ENCODE peak calls at places on chromosomes 2 and 18, in five cellular contexts. K is SK-N-SH, S is K562, Z is HepG2, G is GM12878. H is an unnamed sample.

GRCh38 chr2:212686285-212686895 is 147.8 kb upstream of the ERBB4 start:
- DNase-seq in K (peak; percentile 53), S (peak; percentile 20), Z (peak; percentile 49), G (peak; percentile 60), H (peak; percentile 73)

GRCh38 chr18:26470011-26470637 is 78.2 kb downstream of the KCTD1 start:
- DNase-seq in K (no peak), S (no peak), Z (no peak), G (peak; percentile 67), H (peak; percentile 73)

GRCh38 chr2:71923887-71924533 is 223.7 kb downstream of the CYP26B1 start:
- DNase-seq in K (peak; percentile 73), S (peak; percentile 79), Z (peak; percentile 76), G (peak; percentile 2), H (peak; percentile 65)

GRCh38 chr2:219616550-219616949 is 10.9 kb upstream of the SLC4A3 start:
- DNase-seq in K (no peak), S (no peak), Z (no peak), G (no peak), H (no peak)

GRCh38 chr2:191500566-191501389 is 177.2 kb upstream of the NABP1 start:
- DNase-seq in K (peak; percentile 40), S (no peak), Z (no peak), G (no peak), H (no peak)

GRCh38 chr2:218245214-218245613 is 15.6 kb upstream of the GPBAR1 start:
- DNase-seq in K (no peak), S (no peak), Z (peak; percentile 54), G (no peak), H (no peak)

GRCh38 chr2:40256649-40257048 is 195.2 kb downstream of the SLC8A1 start:
- DNase-seq in K (peak; percentile 50), S (no peak), Z (peak; percentile 12), G (no peak), H (no peak)

GRCh38 chr2:46539327-46540276 is 60.2 kb downstream of the TMEM247 start:
- DNase-seq in K (peak; percentile 43), S (no peak), Z (no peak), G (no peak), H (no peak)

GRCh38 chr2:108884629-108885028 is 98.1 kb downstream of the CCDC138 start:
- DNase-seq in K (no peak), S (no peak), Z (no peak), G (no peak), H (no peak)

GRCh38 chr18:44945847-44946490 is 265.3 kb downstream of the SETBP1 start:
- DNase-seq in K (no peak), S (no peak), Z (no peak), G (no peak), H (no peak)

GRCh38 chr2:112150447-112150846 is 12.3 kb downstream of the FBLN7 start:
- DNase-seq in K (no peak), S (no peak), Z (no peak), G (no peak), H (peak; percentile 95)

GRCh38 chr2:161166538-161167409 is 6.5 kb downstream of the TANK start:
- DNase-seq in K (no peak), S (no peak), Z (peak; percentile 74), G (peak; percentile 95), H (peak; percentile 35)

GRCh38 chr2:207632575-207633492 is 7.6 kb upstream of the METTL21A start:
- DNase-seq in K (no peak), S (no peak), Z (peak; percentile 69), G (no peak), H (peak; percentile 58)

GRCh38 chr2:99670768-99671734 is 181.2 kb upstream of the REV1 start:
- DNase-seq in K (peak; percentile 59), S (no peak), Z (no peak), G (no peak), H (peak; percentile 50)

GRCh38 chr2:168456526-168457176 is 579 bp downstream of the CERS6 start:
- DNase-seq in K (peak; percentile 82), S (peak; percentile 65), Z (peak; percentile 40), G (no peak), H (peak; percentile 13)

GRCh38 chr18:76351961-76352581 is 143.0 kb downstream of the ZNF516 start:
- DNase-seq in K (peak; percentile 92), S (no peak), Z (peak; percentile 80), G (no peak), H (peak; percentile 92)

GRCh38 chr2:234348081-234348480 is 148.8 kb downstream of the ARL4C start:
- DNase-seq in K (no peak), S (no peak), Z (no peak), G (no peak), H (no peak)

GRCh38 chr2:162677476-162677875 is 161.1 kb downstream of the KCNH7 start:
- DNase-seq in K (no peak), S (no peak), Z (no peak), G (no peak), H (no peak)

GRCh38 chr2:95051636-95052035 is 26.1 kb downstream of the MAL start:
- DNase-seq in K (no peak), S (no peak), Z (no peak), G (no peak), H (no peak)

GRCh38 chr2:147933931-147934330 is 86.6 kb downstream of the ORC4 start:
- DNase-seq in K (no peak), S (no peak), Z (no peak), G (no peak), H (no peak)

GRCh38 chr2:215409331-215410127 is 26.3 kb downstream of the FN1 start:
- DNase-seq in K (no peak), S (no peak), Z (no peak), G (no peak), H (peak; percentile 57)

GRCh38 chr18:22983175-22983574 is 50.0 kb downstream of the RBBP8 start:
- DNase-seq in K (peak; percentile 36), S (no peak), Z (peak; percentile 30), G (no peak), H (peak; percentile 64)

GRCh38 chr2:152730591-152731333 is 12.3 kb downstream of the ARL6IP6 start:
- DNase-seq in K (no peak), S (no peak), Z (no peak), G (no peak), H (no peak)

GRCh38 chr2:132256251-132256902 is 94.6 kb upstream of the ANKRD30BL start:
- DNase-seq in K (peak; percentile 8), S (no peak), Z (no peak), G (no peak), H (no peak)

GRCh38 chr18:75654928-75655745 is 227.6 kb upstream of the SMIM21 start:
- DNase-seq in K (no peak), S (no peak), Z (no peak), G (no peak), H (no peak)

DNA sequence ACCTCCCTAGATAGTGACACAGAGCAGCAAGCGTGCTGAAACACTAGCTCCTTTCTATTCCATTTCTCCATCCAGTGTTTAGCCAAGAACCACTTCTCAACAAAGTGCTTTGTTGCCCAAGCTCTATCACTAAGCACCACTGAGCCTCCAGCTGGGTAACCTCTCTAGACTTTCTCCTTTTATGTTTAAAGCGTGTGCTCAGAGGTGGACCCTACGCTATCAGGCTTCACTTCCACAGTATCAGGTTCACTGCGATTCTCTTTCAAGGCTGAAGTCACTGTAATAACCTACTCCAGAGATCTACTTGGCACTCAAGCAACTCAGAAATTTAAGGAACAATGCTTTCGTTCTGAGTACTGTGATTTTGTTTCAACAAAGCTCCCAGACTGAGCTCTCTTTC is 197.9 kb downstream of the LNPK start:
- DNase-seq in K (no peak), S (no peak), Z (no peak), G (no peak), H (no peak)
- TF ChIP-seq MXI1 in K (no peak), S (no peak), Z (no peak), G (no peak), H (no peak)

GRCh38 chr2:226803410-226803809 is 3.8 kb upstream of the IRS1 start:
- DNase-seq in K (no peak), S (no peak), Z (no peak), G (no peak), H (no peak)

GRCh38 chr2:226799211-226799975 is at the start of gene IRS1:
- DNase-seq in K (peak; percentile 89), S (peak; percentile 76), Z (peak; percentile 66), G (no peak), H (peak; percentile 79)

GRCh38 chr2:226800941-226801784 is 1.5 kb upstream of the IRS1 start:
- DNase-seq in K (peak; percentile 92), S (no peak), Z (peak; percentile 79), G (peak; percentile 54), H (peak; percentile 79)

GRCh38 chr2:226799976-226800940 is 638 bp upstream of the IRS1 start:
- DNase-seq in K (peak; percentile 25), S (no peak), Z (peak; percentile 98), G (no peak), H (peak; percentile 23)

GRCh38 chr2:226802573-226802972 is 3.0 kb upstream of the IRS1 start:
- DNase-seq in K (peak; percentile 48), S (peak; percentile 24), Z (peak; percentile 86), G (no peak), H (peak; percentile 92)
- TF ChIP-seq MXI1 in K (no peak), S (no peak), Z (no peak), G (no peak), H (no peak)

GRCh38 chr18:825891-826585 is 14.0 kb upstream of the YES1 start:
- DNase-seq in K (no peak), S (peak; percentile 39), Z (no peak), G (no peak), H (no peak)

GRCh38 chr18:829432-829831 is 17.4 kb upstream of the YES1 start:
- DNase-seq in K (no peak), S (no peak), Z (no peak), G (no peak), H (no peak)

GRCh38 chr18:820591-821170 is 8.6 kb upstream of the YES1 start:
- DNase-seq in K (no peak), S (no peak), Z (no peak), G (no peak), H (no peak)

GRCh38 chr18:827093-827677 is 15.1 kb upstream of the YES1 start:
- DNase-seq in K (no peak), S (no peak), Z (no peak), G (no peak), H (no peak)

GRCh38 chr18:824179-824578 is 12.1 kb upstream of the YES1 start:
- DNase-seq in K (no peak), S (no peak), Z (peak; percentile 44), G (no peak), H (no peak)
- TF ChIP-seq MXI1 in K (no peak), S (no peak), Z (no peak), G (no peak), H (no peak)

DNA sequence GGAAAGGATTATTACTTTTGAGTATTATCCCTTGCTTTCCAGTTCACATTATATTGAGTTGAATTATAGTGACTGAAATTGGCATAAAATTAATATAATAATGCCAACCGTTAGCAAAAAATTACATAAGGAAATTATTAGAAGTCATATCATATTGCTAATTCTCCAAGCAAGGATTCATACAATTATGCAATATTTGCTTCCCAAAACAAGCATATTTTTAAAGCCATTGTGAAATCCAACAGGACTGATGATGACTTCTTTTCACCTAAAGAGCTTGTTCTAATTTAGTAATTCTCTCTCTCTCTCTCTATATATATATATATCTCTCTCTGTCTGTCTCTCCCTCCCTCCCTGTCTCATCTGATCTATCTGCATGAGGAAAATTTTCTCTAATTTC is 283.5 kb downstream of the DSEL start:
- DNase-seq in K (no peak), S (no peak), Z (no peak), G (no peak), H (no peak)
- TF ChIP-seq MXI1 in K (no peak), S (no peak), Z (no peak), G (no peak), H (no peak)

GRCh38 chr2:15842771-15843666 is 97.3 kb upstream of the MYCN start:
- DNase-seq in K (peak; percentile 96), S (no peak), Z (no peak), G (no peak), H (no peak)
- TF ChIP-seq MXI1 in K (peak; percentile 68), S (no peak), Z (no peak), G (no peak), H (no peak)

GRCh38 chr2:37318401-37318800 is 6.2 kb downstream of the PRKD3 start:
- DNase-seq in K (no peak), S (no peak), Z (no peak), G (peak; percentile 53), H (peak; percentile 96)
- TF ChIP-seq MXI1 in K (no peak), S (no peak), Z (no peak), G (no peak), H (peak; percentile 19)